ENCODE peak calls at places on chromosome 10, in ten cellular contexts. Q is endothelial cell; Y is stimulated activated CD8-positive, alpha-beta memory T cell treated with anti-CD3 and anti-CD28 coated beads, Interleukin-4, amount 100 ng/mL, for 24 hours; U is activated CD4-positive, CD25-positive, alpha-beta regulatory T cell treated with anti-CD3 and anti-CD28 coated beads, Interleukin-2, amount 50 U/mL, for 72 hours; I is ACHN; V is activated naive CD4-positive, alpha-beta T cell treated with anti-CD3 and anti-CD28 coated beads for 36 hours; E is NCI-H187; S is HuH-7.5; L is WERI-Rb-1; F is sciatic nerve. B is an unnamed sample.

GRCh38 chr10:93199221-93199681 is 125.6 kb downstream of the CYP26A1 start:
- DNase-seq in I (peak), F (peak), Y (no peak), E (no peak), L (no peak), V (no peak), Q (no peak), U (no peak), S (no peak), B (no peak)

GRCh38 chr10:97096327-97097153 is 89.2 kb downstream of the SLIT1 start:
- DNase-seq in Q (no peak), V (peak), S (no peak), E (no peak), Y (peak), F (no peak), I (no peak), U (no peak), L (no peak), B (no peak)

GRCh38 chr10:113858541-113858940 is 4.1 kb downstream of the NHLRC2 start:
- DNase-seq in I (no peak), E (no peak), S (no peak), Q (no peak), Y (no peak), U (no peak), L (no peak), V (no peak), F (no peak), B (no peak)

GRCh38 chr10:22325272-22325947 is 4.5 kb downstream of the BMI1 start:
- DNase-seq in L (no peak), I (peak), F (peak), U (peak), V (peak), S (peak), E (no peak), Q (peak), Y (peak), B (peak)

GRCh38 chr10:51773681-51774080 is 74.3 kb upstream of the CSTF2T start:
- DNase-seq in E (no peak), S (no peak), V (no peak), U (no peak), L (no peak), I (no peak), Y (no peak), Q (no peak), F (no peak), B (no peak)

GRCh38 chr10:133285217-133285616 is 8.5 kb upstream of the ADAM8 start:
- DNase-seq in S (no peak), V (no peak), Q (no peak), U (no peak), F (no peak), I (no peak), Y (no peak), L (no peak), E (no peak), B (no peak)

GRCh38 chr10:124231188-124232135 is 138.1 kb upstream of the CHST15 start:
- DNase-seq in I (no peak), L (no peak), V (peak), S (no peak), Q (no peak), Y (no peak), E (no peak), U (no peak), F (no peak), B (no peak)

GRCh38 chr10:47044741-47045140 is 133.5 kb downstream of the PTPN20 start:
- DNase-seq in L (no peak), I (no peak), U (no peak), S (no peak), V (no peak), Q (no peak), Y (no peak), E (no peak), F (peak), B (no peak)

GRCh38 chr10:29958440-29958839 is 100.9 kb downstream of the JCAD start:
- DNase-seq in Y (no peak), I (no peak), U (no peak), Q (no peak), L (no peak), E (no peak), V (no peak), S (no peak), F (no peak), B (no peak)

GRCh38 chr10:130957423-130957822 is 354.1 kb downstream of the TCERG1L start:
- DNase-seq in S (no peak), F (no peak), V (no peak), U (no peak), I (no peak), Y (no peak), L (no peak), E (no peak), Q (no peak), B (no peak)

GRCh38 chr10:48455392-48456151 is 149.1 kb downstream of the MAPK8 start:
- DNase-seq in F (peak), U (peak), Q (no peak), E (no peak), L (peak), V (no peak), S (no peak), I (no peak), Y (no peak), B (no peak)

GRCh38 chr10:42961156-42961589 is 115.7 kb upstream of the RET start:
- DNase-seq in V (no peak), I (no peak), E (no peak), S (no peak), F (no peak), L (no peak), Q (no peak), U (no peak), Y (no peak), B (no peak)

B was measured in SK-N-DZ.